ENCODE peak calls at places on chromosomes 7 and 10, in four cellular contexts. D is neuronal stem cell, Z is trophoblast cell, A is H1. O is an unnamed sample.

GRCh38 chr10:58477122-58477521 is 35.5 kb upstream of the BICC1 start:
- DNase-seq in A (no peak), Z (no peak), D (no peak), O (peak)

GRCh38 chr7:11332186-11332864 is 358.7 kb downstream of the PHF14 start:
- DNase-seq in A (no peak), Z (no peak), D (no peak), O (no peak)

GRCh38 chr7:10312942-10313341 is 660.7 kb upstream of the PHF14 start:
- DNase-seq in Z (peak), D (no peak), A (no peak), O (no peak)

GRCh38 chr7:135728136-135728669 is at the start of gene SLC13A4:
- DNase-seq in A (no peak), D (peak), Z (peak), O (peak)

GRCh38 chr10:133135116-133135465 is 24.9 kb upstream of the KNDC1 start:
- DNase-seq in D (no peak), A (no peak), Z (no peak), O (no peak)

GRCh38 chr10:70681731-70682005 is 9.4 kb downstream of the ADAMTS14 start:
- DNase-seq in D (no peak), A (no peak), Z (no peak), O (no peak)

GRCh38 chr7:107723255-107723654 is 20.7 kb upstream of the CBLL1 start:
- DNase-seq in A (no peak), D (no peak), Z (no peak), O (no peak)

GRCh38 chr7:25632616-25633015 is 404.3 kb upstream of the NPVF start:
- DNase-seq in A (no peak), D (no peak), Z (no peak), O (no peak)

GRCh38 chr10:35352508-35352907 is 16.2 kb downstream of the CCNY start:
- DNase-seq in Z (no peak), D (no peak), A (no peak), O (no peak)

GRCh38 chr7:158759749-158760444 is 55.3 kb upstream of the NCAPG2 start:
- DNase-seq in Z (no peak), A (no peak), D (no peak), O (no peak)

GRCh38 chr10:35913628-35914027 is 271.5 kb upstream of the FZD8 start:
- DNase-seq in A (no peak), Z (peak), D (no peak), O (no peak)

GRCh38 chr10:29545122-29545521 is 89.6 kb downstream of the SVIL start:
- DNase-seq in Z (no peak), A (no peak), D (no peak), O (no peak)

GRCh38 chr7:133936074-133936473 is 191.1 kb upstream of the LRGUK start:
- DNase-seq in A (no peak), D (no peak), Z (no peak), O (no peak)

GRCh38 chr10:86210416-86210815 is 156.2 kb downstream of the GRID1 start:
- DNase-seq in Z (no peak), D (no peak), A (no peak), O (no peak)

GRCh38 chr7:34224259-34224658 is 318.9 kb downstream of the BMPER start:
- DNase-seq in A (no peak), D (no peak), Z (no peak), O (no peak)

GRCh38 chr7:89618269-89618668 is 536.0 kb upstream of the STEAP1 start:
- DNase-seq in A (no peak), Z (no peak), D (no peak), O (no peak)

GRCh38 chr7:8295638-8296361 is 33.8 kb upstream of the ICA1 start:
- DNase-seq in D (peak), A (peak), Z (peak), O (peak)

GRCh38 chr10:44415121-44415520 is 30.2 kb upstream of the CXCL12 start:
- DNase-seq in A (no peak), D (no peak), Z (no peak), O (no peak)

GRCh38 chr7:34155225-34155908 is 250.0 kb downstream of the BMPER start:
- DNase-seq in D (no peak), A (no peak), Z (peak), O (no peak)

GRCh38 chr7:84100866-84101265 is 93.7 kb downstream of the SEMA3A start:
- DNase-seq in D (no peak), A (no peak), Z (peak), O (no peak)

GRCh38 chr7:115249080-115249479 is 327.2 kb downstream of the MDFIC start:
- DNase-seq in D (no peak), Z (no peak), A (no peak), O (no peak)

GRCh38 chr10:132848306-132848705 is 62.4 kb upstream of the NKX6-2 start:
- DNase-seq in Z (no peak), A (no peak), D (no peak), O (peak)

GRCh38 chr7:22934473-22935065 is 79.4 kb downstream of the HYCC1 start:
- DNase-seq in A (no peak), D (no peak), Z (peak), O (no peak)

GRCh38 chr7:88432321-88432720 is 125.6 kb upstream of the STEAP4 start:
- DNase-seq in D (no peak), A (no peak), Z (no peak), O (no peak)

GRCh38 chr7:74028321-74028812 is 394 bp downstream of the ELN start:
- DNase-seq in D (no peak), A (no peak), Z (no peak), O (no peak)

GRCh38 chr7:25846722-25847121 is 305.3 kb upstream of the NFE2L3 start:
- DNase-seq in D (no peak), A (no peak), Z (peak), O (no peak)

GRCh38 chr7:156173748-156174353 is 361.6 kb upstream of the SHH start:
- DNase-seq in Z (no peak), D (no peak), A (no peak), O (no peak)

GRCh38 chr10:109866995-109867635 is 56.2 kb downstream of the XPNPEP1 start:
- DNase-seq in Z (no peak), A (no peak), D (no peak), O (no peak)

GRCh38 chr10:71835671-71836593 is 15.1 kb downstream of the PSAP start:
- DNase-seq in A (no peak), D (no peak), Z (peak), O (no peak)

GRCh38 chr10:22670796-22671195 is 43.6 kb downstream of the PIP4K2A start:
- DNase-seq in D (no peak), Z (no peak), A (no peak), O (no peak)

GRCh38 chr7:38107486-38107893 is 70.6 kb upstream of the STARD3NL start:
- DNase-seq in A (peak), D (peak), Z (peak), O (peak)

GRCh38 chr7:89606479-89606878 is 547.8 kb upstream of the STEAP1 start:
- DNase-seq in Z (no peak), D (no peak), A (no peak), O (no peak)

GRCh38 chr10:119315128-119316001 is 108.0 kb downstream of the GRK5 start:
- DNase-seq in A (no peak), Z (peak), D (peak), O (peak)

GRCh38 chr7:29431686-29432085 is 131.9 kb upstream of the PRR15 start:
- DNase-seq in D (no peak), Z (no peak), A (no peak), O (no peak)

GRCh38 chr7:29429421-29429820 is 134.2 kb upstream of the PRR15 start:
- DNase-seq in D (no peak), A (no peak), Z (no peak), O (no peak)

GRCh38 chr7:29426587-29426986 is 137.0 kb upstream of the PRR15 start:
- DNase-seq in D (no peak), A (no peak), Z (no peak), O (no peak)

GRCh38 chr7:29434405-29434804 is 129.2 kb upstream of the PRR15 start:
- DNase-seq in D (no peak), Z (no peak), A (no peak), O (no peak)

GRCh38 chr7:29430279-29430949 is 133.2 kb upstream of the PRR15 start:
- DNase-seq in A (no peak), Z (no peak), D (no peak), O (no peak)
- H3K23ac ChIP-seq in A (no peak), Z (no peak), D (no peak), O (no peak)

GRCh38 chr7:5494683-5495561 is 71.3 kb upstream of the TNRC18 start:
- DNase-seq in A (no peak), D (peak), Z (peak), O (peak)
- H3K4ac ChIP-seq in A (no peak), D (no peak), Z (no peak), O (no peak)

DNA sequence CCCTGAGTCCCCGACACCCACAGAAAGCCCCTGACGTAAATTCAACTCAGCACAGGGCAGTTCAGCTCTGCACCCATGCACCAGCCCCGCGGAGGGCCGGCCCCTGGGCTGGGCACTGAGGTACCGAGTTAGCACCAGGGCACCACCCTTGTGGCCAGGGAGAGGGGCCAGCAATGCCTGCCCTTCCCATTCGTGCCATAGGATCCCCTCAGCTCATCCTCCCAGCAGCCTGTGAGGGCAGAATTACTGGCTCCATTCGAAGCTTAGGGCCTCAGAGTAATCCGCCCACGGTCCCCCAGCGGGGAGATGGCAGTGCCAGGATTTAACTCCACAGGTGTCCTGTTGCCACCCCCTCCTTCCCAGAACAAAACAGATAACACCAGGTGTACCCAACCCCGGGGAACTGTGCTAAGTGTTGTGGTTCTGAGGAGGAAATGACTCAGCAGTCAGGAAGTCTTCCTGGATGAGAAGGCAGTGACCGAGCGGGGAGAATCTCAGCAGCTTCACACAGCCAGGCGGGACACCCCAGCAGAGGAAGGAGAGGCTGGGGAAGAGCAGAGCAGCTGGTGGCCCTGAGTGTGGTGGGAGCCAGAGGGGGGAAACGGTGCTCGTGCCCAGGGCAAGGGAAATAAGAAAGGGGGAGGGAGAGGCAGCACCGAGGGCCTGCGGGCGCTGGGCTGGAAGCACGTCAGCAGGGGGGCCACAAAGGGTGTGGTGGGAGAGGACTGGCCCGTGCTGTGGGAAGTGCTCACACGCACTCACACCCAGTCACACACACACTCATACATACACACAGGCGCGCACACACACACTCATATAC is 59.6 kb upstream of the CHST15 start:
- DNase-seq in Z (peak), A (peak), D (no peak), O (peak)
- H2BK12ac ChIP-seq in Z (peak), A (peak), D (peak), O (no peak)

GRCh38 chr7:70695804-70696104 is 436.2 kb upstream of the GALNT17 start:
- DNase-seq in D (no peak), A (no peak), Z (no peak), O (no peak)

GRCh38 chr7:70693690-70694356 is 438.1 kb upstream of the GALNT17 start:
- DNase-seq in A (no peak), D (peak), Z (peak), O (peak)

GRCh38 chr7:70693300-70693689 is 438.6 kb upstream of the GALNT17 start:
- DNase-seq in Z (no peak), A (no peak), D (no peak), O (no peak)

GRCh38 chr7:70694909-70695803 is 436.8 kb upstream of the GALNT17 start:
- DNase-seq in D (peak), A (no peak), Z (no peak), O (no peak)

DNA sequence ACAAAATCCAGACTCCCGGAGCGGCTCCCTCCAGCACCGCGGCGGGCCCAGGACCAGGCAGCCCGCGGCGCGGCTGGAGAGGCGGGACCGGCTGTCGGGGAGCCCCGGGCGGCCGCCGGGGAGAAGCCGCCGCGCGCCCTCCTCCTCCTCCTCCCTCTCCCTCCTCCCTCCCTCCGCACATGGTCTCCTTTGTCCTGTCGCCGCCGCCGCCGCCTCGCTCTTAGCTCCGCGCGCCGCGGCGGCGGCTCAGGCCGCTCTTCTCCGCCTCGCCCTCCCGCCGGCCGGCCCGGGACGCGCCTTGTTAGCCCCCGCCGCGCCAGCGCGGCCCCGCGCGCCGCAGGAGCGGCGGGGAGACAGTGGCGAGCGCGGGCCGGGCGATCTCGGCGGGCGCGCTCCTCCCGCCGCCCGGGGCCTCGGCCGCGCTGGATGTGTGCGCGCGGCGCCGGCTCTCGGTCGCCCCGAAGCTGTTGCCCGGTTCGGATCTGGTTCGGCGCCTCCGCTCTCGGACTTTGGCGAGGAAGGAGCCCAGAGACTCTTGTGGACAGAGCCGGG is 437.5 kb upstream of the GALNT17 start:
- DNase-seq in D (peak), Z (peak), A (no peak), O (no peak)
- H3K23ac ChIP-seq in D (no peak), Z (no peak), A (no peak), O (no peak)

DNA sequence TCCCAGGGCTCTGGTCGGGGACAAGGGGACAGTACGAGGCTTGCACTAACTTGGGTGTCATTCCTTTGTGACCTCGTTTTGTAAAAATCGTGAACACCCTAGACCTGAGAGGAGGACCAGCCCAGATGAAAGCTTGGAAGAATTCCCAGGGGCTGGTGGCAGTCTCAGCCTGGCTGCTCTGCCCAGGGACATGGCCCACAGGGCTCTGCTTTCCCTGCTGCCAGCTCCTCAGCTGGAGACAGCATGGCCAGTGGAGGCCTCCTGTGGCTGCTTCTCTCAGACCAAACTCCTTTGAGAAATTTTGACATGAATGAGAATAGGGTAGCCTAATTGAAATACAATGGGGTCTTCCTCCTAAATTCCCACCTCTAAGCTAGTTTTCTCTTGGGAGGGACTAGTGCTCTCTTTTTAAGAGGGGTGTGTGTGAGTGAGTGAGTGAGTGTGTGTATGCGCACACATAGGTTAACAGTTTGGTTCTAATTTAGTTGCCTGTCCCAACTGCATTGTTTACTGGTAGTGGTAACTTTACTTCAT is 140.3 kb upstream of the EFCAB10 start:
- DNase-seq in Z (no peak), D (no peak), A (peak), O (peak)
- H3K4ac ChIP-seq in Z (no peak), D (no peak), A (peak), O (no peak)

GRCh38 chr10:77458986-77459590 is 178.5 kb downstream of the KCNMA1 start:
- DNase-seq in A (no peak), D (no peak), Z (peak), O (no peak)
- H2BK12ac ChIP-seq in A (no peak), D (no peak), Z (peak), O (no peak)

GRCh38 chr7:45919947-45920542 is 1.0 kb downstream of the IGFBP3 start:
- DNase-seq in Z (no peak), A (no peak), D (no peak), O (no peak)
- H3K23ac ChIP-seq in Z (no peak), A (no peak), D (no peak), O (no peak)

GRCh38 chr10:31069411-31069810 is 37.7 kb upstream of the ZNF438 start:
- DNase-seq in A (no peak), D (no peak), Z (no peak), O (no peak)
- H3K4ac ChIP-seq in A (no peak), D (no peak), Z (no peak), O (no peak)

O was measured in H9.